ENCODE peak calls at places on chromosomes 2 and 18, in four cellular contexts. E, Z, D and Q are unnamed samples.

GRCh38 chr18:9025104-9025838 is 77.2 kb upstream of the NDUFV2 start:
- DNase-seq in E (no peak), Z (no peak), D (no peak), Q (peak)

GRCh38 chr2:238786792-238787490 is 60.9 kb upstream of the TWIST2 start:
- DNase-seq in E (no peak), D (no peak), Z (no peak), Q (no peak)

GRCh38 chr2:158325031-158325781 is 131.3 kb downstream of the CCDC148 start:
- DNase-seq in D (no peak), Z (no peak), E (no peak), Q (peak)

GRCh38 chr2:128619471-128620325 is 301.0 kb upstream of the HS6ST1 start:
- DNase-seq in E (no peak), D (no peak), Z (no peak), Q (no peak)

GRCh38 chr2:11899264-11899818 is 152.9 kb downstream of the LPIN1 start:
- DNase-seq in Z (no peak), E (no peak), D (no peak), Q (no peak)

GRCh38 chr2:101427743-101428142 is 40.4 kb upstream of the CREG2 start:
- DNase-seq in Z (no peak), D (no peak), E (no peak), Q (no peak)

GRCh38 chr2:30786923-30787685 is 20.1 kb downstream of the CAPN13 start:
- DNase-seq in Z (no peak), D (no peak), E (no peak), Q (no peak)

GRCh38 chr2:226701052-226701451 is 98.6 kb downstream of the IRS1 start:
- DNase-seq in D (no peak), E (no peak), Z (no peak), Q (no peak)

GRCh38 chr2:37243435-37243834 is 12.0 kb downstream of the NDUFAF7 start:
- DNase-seq in E (no peak), Z (no peak), D (no peak), Q (no peak)

GRCh38 chr2:229407170-229407569 is 136.1 kb upstream of the PID1 start:
- DNase-seq in D (no peak), Z (no peak), E (no peak), Q (peak)

GRCh38 chr2:25377822-25378421 is 36.2 kb upstream of the DNMT3A start:
- DNase-seq in Z (no peak), E (no peak), D (no peak), Q (no peak)

GRCh38 chr2:88452151-88452851 is at the start of gene FOXI3:
- DNase-seq in E (no peak), Z (peak), D (no peak), Q (no peak)

GRCh38 chr2:64105676-64106461 is 38.4 kb downstream of the PELI1 start:
- DNase-seq in E (no peak), Z (no peak), D (no peak), Q (peak)

GRCh38 chr2:625415-626135 is 51.6 kb downstream of the TMEM18 start:
- DNase-seq in Z (no peak), E (no peak), D (no peak), Q (no peak)

GRCh38 chr2:46132996-46133395 is 164.2 kb upstream of the EPAS1 start:
- DNase-seq in Z (no peak), D (no peak), E (no peak), Q (no peak)

GRCh38 chr18:74604774-74605173 is 7.1 kb downstream of the ZNF407 start:
- DNase-seq in Z (no peak), D (no peak), E (no peak), Q (no peak)

GRCh38 chr2:179824961-179825360 is 36.5 kb downstream of the ZNF385B start:
- DNase-seq in E (no peak), Z (no peak), D (no peak), Q (no peak)

GRCh38 chr2:226012116-226012515 is 612.6 kb downstream of the NYAP2 start:
- DNase-seq in D (no peak), Z (no peak), E (no peak), Q (no peak)

GRCh38 chr18:58093311-58093790 is 49.3 kb downstream of the NEDD4L start:
- DNase-seq in Z (no peak), E (no peak), D (no peak), Q (no peak)

GRCh38 chr18:58095251-58095650 is 51.2 kb downstream of the NEDD4L start:
- DNase-seq in Z (peak), D (no peak), E (no peak), Q (no peak)

GRCh38 chr18:58087928-58088722 is 44.1 kb downstream of the NEDD4L start:
- DNase-seq in Z (no peak), E (no peak), D (peak), Q (no peak)

GRCh38 chr18:58088723-58089074 is 44.7 kb downstream of the NEDD4L start:
- DNase-seq in E (no peak), Z (no peak), D (no peak), Q (no peak)

GRCh38 chr18:58091099-58091611 is 47.1 kb downstream of the NEDD4L start:
- DNase-seq in Z (no peak), D (no peak), E (peak), Q (no peak)
- TF ChIP-seq ETV6 in Z (no peak), D (no peak), E (peak), Q (no peak)

DNA sequence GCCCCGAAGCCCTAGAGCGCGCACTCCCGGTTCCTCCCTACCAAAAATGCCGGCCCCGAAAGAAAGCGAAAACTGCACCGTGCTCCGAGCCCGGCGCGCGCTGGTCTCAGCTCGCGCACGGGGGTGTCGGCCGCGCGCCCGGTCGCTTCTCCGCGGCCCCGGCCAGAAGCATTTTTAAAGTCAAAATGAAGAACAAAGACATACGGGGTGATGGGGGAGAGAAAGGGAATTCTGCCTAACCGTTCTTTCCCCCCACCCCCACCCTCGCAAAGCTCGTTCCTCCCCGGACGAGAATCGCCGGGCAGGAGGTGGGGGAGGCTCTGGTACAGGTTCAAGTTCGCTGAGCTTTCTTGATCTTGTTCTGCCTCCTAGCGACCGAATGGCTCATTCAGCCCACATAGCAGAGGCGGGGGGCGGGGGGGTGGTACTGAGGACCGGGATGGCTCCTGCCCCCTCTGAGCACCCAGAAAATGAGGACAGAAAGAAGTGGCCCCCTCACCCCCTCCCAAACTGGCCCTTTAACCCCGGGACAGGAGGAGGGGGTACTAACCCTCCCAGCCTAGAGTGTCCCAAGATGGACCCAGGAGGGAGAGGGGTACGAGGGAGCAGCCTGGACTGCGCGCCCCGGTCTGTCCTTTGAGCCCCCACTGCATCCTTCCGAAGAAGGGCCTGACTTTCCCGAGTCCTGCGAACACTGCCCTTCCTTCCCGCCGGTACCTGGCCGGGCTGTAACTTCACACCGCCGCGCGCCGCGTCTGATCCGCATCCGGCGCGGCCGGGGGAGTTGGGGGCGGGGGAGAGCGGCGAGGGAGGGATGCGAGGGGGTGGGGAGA is 3.1 kb downstream of the BCL11A start:
- DNase-seq in D (peak), Z (peak), E (no peak), Q (peak)
- TF ChIP-seq ETV6 in D (no peak), Z (no peak), E (no peak), Q (no peak)

DNA sequence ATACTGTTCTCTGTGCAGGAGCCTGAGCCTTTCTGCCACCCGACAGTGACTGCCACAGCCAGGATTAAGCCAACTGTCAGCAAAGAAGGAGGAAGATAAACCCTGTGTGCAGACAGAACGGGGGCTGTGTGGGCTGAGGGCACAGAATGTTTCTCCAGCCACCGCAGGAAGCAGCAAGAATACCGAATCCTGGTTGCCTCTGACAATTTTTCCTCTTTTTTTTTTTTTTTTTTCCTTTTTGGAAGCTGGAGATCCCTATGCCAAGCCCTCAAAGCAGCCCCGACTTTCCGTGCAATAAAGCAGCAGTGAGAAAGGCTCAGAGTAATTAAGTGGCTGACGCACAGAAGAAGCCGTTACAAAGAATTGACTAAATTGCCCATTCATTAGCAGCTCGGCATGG is 336.4 kb downstream of the SMAD2 start:
- DNase-seq in Z (no peak), D (no peak), E (no peak), Q (no peak)
- TF ChIP-seq ETV6 in Z (no peak), D (no peak), E (no peak), Q (no peak)

DNA sequence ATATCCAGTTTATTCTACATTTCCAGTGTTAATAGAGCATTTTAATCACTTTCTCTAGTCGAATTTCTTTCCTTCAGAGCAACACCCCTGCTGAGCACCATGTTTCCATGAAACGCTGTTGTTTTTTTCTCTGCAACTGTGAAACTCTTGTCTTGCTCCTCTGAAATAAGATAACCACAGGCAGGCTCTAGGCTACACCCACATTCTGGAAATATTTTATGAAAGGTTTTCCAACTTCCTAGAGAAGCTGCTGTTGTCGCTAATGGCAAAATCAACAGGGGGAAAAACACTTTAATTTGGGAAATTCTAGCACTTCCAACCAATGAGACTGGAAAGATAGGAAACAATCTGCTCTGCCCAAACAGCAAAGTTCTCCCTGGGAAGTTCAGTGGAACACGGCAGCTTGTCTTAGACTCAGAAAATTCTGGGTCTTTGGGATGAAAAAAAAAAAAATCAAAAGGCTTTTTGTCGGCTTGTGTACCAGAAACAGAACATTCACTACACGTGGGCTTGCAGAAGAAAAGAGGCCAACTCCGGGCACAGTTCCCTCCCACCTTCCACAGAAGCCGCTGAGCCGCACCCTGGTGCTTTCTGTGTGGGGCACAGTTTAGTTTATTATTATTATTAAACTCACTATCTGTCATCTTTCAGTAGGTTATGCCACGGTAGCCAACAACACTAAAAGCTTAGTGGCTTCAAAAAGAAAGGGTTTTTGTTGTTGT is 98.7 kb downstream of the MMADHC start:
- DNase-seq in Z (no peak), D (no peak), E (no peak), Q (no peak)
- TF ChIP-seq ETV6 in Z (no peak), D (no peak), E (no peak), Q (no peak)

GRCh38 chr2:216693414-216694100 is 1.8 kb downstream of the IGFBP5 start:
- DNase-seq in E (no peak), Z (no peak), D (no peak), Q (no peak)

GRCh38 chr2:216694826-216695217 is 527 bp downstream of the IGFBP5 start:
- DNase-seq in E (no peak), D (no peak), Z (no peak), Q (no peak)

GRCh38 chr2:216692636-216693413 is 2.5 kb downstream of the IGFBP5 start:
- DNase-seq in D (peak), Z (peak), E (no peak), Q (no peak)

GRCh38 chr2:216695401-216695821 is at the start of gene IGFBP5:
- DNase-seq in E (no peak), Z (peak), D (peak), Q (no peak)

GRCh38 chr2:216694201-216694825 is 1.0 kb downstream of the IGFBP5 start:
- DNase-seq in D (no peak), Z (peak), E (no peak), Q (no peak)
- TF ChIP-seq ETV6 in D (no peak), Z (no peak), E (no peak), Q (no peak)

DNA sequence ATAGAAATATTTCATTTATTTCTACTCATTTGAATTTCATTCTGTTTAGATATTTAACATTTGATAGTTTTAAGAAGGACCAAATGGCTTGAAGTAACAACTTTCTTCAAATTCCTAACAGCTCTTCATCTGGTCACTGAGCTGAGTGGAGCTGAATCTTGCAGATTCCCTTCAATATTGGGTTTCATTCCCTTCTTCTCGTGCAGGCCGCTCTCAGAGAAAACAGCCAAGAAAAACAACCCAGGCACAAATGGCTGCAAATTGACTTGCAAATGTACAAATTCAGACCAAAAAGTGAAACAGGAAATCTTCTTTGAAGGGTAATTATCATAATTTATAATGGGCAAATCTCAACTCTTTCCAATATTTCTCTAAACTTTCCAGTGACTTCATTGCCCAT is 30.3 kb upstream of the GCG start:
- DNase-seq in E (no peak), D (no peak), Z (no peak), Q (no peak)
- TF ChIP-seq ETV6 in E (no peak), D (no peak), Z (no peak), Q (no peak)

GRCh38 chr2:233060500-233061006 is 411 bp downstream of the INPP5D start:
- DNase-seq in E (no peak), Z (no peak), D (no peak), Q (no peak)

GRCh38 chr2:233061007-233061590 is 957 bp downstream of the INPP5D start:
- DNase-seq in E (no peak), D (no peak), Z (no peak), Q (no peak)

GRCh38 chr2:233062946-233063268 is 2.8 kb downstream of the INPP5D start:
- DNase-seq in D (no peak), E (no peak), Z (no peak), Q (no peak)

GRCh38 chr2:233062447-233062842 is 2.3 kb downstream of the INPP5D start:
- DNase-seq in Z (no peak), D (no peak), E (no peak), Q (peak)

DNA sequence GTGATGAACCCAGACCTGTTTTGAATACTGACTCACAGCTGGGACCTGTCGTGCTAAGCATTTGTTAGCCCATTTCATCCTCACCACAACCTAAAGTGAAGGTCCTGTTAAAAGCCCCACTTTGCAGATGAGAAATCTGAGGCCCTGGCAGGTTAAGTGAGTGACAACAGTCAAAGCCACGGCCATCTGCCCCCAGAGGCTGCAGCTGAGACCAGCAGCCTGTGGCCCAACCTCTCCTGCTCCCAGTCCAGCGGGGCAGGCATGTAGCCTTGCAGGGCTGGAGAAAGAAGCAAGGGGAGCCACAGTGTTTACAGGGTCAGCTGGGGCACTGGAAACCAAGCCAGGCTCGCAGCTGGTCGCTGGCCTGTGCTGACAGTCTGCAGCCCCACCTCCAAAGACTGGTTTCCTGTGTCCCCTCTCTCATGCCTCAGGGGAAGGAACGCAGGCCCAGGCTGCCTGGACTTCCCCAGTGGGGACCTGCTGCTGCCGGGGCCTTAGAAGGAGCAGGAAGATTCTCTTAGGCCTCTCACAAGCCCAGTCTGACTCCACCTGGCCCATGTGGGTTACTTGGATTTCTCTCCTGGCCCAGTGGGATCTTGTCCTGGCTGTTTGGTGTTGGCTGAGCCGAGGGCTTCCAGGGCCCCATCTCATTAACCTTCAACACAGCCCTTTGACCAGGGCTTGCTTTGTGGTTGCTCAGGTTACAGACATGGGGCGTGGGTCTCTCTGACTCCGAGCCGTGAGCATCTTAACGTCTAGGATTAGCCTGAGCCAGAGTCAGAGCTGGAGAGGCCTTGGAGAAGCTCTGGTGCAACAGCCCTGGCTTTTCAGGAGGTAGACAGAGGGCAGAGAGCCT is 1.7 kb downstream of the INPP5D start:
- DNase-seq in D (peak), Z (no peak), E (no peak), Q (peak)
- TF ChIP-seq ETV6 in D (no peak), Z (no peak), E (no peak), Q (peak)

DNA sequence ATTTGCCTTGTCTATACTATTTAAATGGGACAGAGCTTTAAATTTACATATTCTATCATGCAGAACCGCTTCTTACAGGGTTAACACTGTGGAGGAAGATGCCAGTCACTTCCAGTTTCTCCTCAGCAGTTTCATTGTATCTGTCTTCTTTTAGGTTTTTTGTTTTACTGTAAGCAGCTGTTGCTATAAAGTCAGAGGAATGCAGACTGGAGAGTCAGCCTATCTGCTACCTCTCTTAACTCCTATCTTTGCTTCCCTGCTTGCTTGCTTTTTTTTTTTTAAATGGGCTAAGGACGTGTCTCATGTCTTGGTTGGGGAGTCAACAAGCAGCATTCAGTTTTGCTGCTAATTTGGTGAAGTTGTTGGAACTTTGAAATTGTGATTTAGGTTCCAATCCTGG is 8.9 kb downstream of the EPC2 start:
- DNase-seq in E (peak), Z (no peak), D (no peak), Q (no peak)
- TF ChIP-seq ETV6 in E (no peak), Z (no peak), D (no peak), Q (no peak)

GRCh38 chr2:10775036-10775780 is 37.4 kb downstream of the PDIA6 start:
- DNase-seq in Z (no peak), D (peak), E (no peak), Q (no peak)
- TF ChIP-seq ETV6 in Z (no peak), D (no peak), E (no peak), Q (no peak)